ENCODE peak calls at places on chromosome 17, in seven cellular contexts. One of them, this sample, is unnamed.

GRCh38 chr17:27889711-27890251 is 3.4 kb downstream of the LYRM9 start:
- DNase-seq in AG04449: no peak
- DNase-seq in neural progenitor cell: no peak
- DNase-seq in endodermal cell: no peak
- DNase-seq in foreskin fibroblast: no peak
- DNase-seq in pancreas: no peak
- DNase-seq in lower lobe of right lung: no peak
- DNase-seq in this sample: no peak

GRCh38 chr17:38352245-38353083 is 820 bp downstream of the SOCS7 start:
- DNase-seq in AG04449: no peak
- DNase-seq in foreskin fibroblast: peak
- DNase-seq in lower lobe of right lung: peak
- DNase-seq in pancreas: peak
- DNase-seq in neural progenitor cell: peak
- DNase-seq in endodermal cell: peak
- DNase-seq in this sample: peak

GRCh38 chr17:78442648-78443128 is 64.2 kb downstream of the PGS1 start:
- DNase-seq in foreskin fibroblast: no peak
- DNase-seq in AG04449: no peak
- DNase-seq in endodermal cell: peak
- DNase-seq in lower lobe of right lung: peak
- DNase-seq in neural progenitor cell: no peak
- DNase-seq in pancreas: no peak
- DNase-seq in this sample: peak

GRCh38 chr17:18141210-18141803 is 32.8 kb downstream of the MYO15A start:
- DNase-seq in foreskin fibroblast: peak
- DNase-seq in lower lobe of right lung: no peak
- DNase-seq in endodermal cell: no peak
- DNase-seq in neural progenitor cell: peak
- DNase-seq in pancreas: no peak
- DNase-seq in AG04449: no peak
- DNase-seq in this sample: peak

GRCh38 chr17:57956311-57957119 is 1.3 kb upstream of the CUEDC1 start:
- DNase-seq in foreskin fibroblast: no peak
- DNase-seq in pancreas: no peak
- DNase-seq in endodermal cell: peak
- DNase-seq in AG04449: no peak
- DNase-seq in neural progenitor cell: no peak
- DNase-seq in lower lobe of right lung: no peak
- DNase-seq in this sample: no peak

GRCh38 chr17:75927286-75927922 is 13.4 kb downstream of the FBF1 start:
- DNase-seq in AG04449: no peak
- DNase-seq in lower lobe of right lung: peak
- DNase-seq in endodermal cell: peak
- DNase-seq in foreskin fibroblast: peak
- DNase-seq in neural progenitor cell: peak
- DNase-seq in pancreas: no peak
- DNase-seq in this sample: no peak

GRCh38 chr17:71809537-71809936 is 311.3 kb upstream of the SOX9 start:
- DNase-seq in lower lobe of right lung: no peak
- DNase-seq in endodermal cell: no peak
- DNase-seq in pancreas: no peak
- DNase-seq in AG04449: no peak
- DNase-seq in foreskin fibroblast: no peak
- DNase-seq in neural progenitor cell: no peak
- DNase-seq in this sample: no peak

GRCh38 chr17:2347805-2348685 is 10.7 kb downstream of the SGSM2 start:
- DNase-seq in AG04449: peak
- DNase-seq in lower lobe of right lung: peak
- DNase-seq in endodermal cell: peak
- DNase-seq in foreskin fibroblast: peak
- DNase-seq in neural progenitor cell: peak
- DNase-seq in pancreas: no peak
- DNase-seq in this sample: peak

GRCh38 chr17:43399839-43400328 is 1.1 kb downstream of the ARL4D start:
- DNase-seq in lower lobe of right lung: no peak
- DNase-seq in foreskin fibroblast: no peak
- DNase-seq in neural progenitor cell: no peak
- DNase-seq in endodermal cell: peak
- DNase-seq in pancreas: no peak
- DNase-seq in AG04449: no peak
- DNase-seq in this sample: no peak
- TF ChIP-seq CTCF in lower lobe of right lung: no peak
- TF ChIP-seq CTCF in foreskin fibroblast: no peak
- TF ChIP-seq CTCF in neural progenitor cell: no peak
- TF ChIP-seq CTCF in endodermal cell: no peak
- TF ChIP-seq CTCF in pancreas: no peak
- TF ChIP-seq CTCF in AG04449: no peak
- TF ChIP-seq CTCF in this sample: no peak

GRCh38 chr17:50920041-50920410 is 53.9 kb upstream of the TOB1 start:
- DNase-seq in foreskin fibroblast: no peak
- DNase-seq in neural progenitor cell: no peak
- DNase-seq in endodermal cell: no peak
- DNase-seq in lower lobe of right lung: no peak
- DNase-seq in pancreas: no peak
- DNase-seq in AG04449: no peak
- DNase-seq in this sample: no peak
- H3K4me3 ChIP-seq in foreskin fibroblast: no peak
- H3K4me3 ChIP-seq in neural progenitor cell: no peak
- H3K4me3 ChIP-seq in endodermal cell: no peak
- H3K4me3 ChIP-seq in lower lobe of right lung: no peak
- H3K4me3 ChIP-seq in pancreas: no peak
- H3K4me3 ChIP-seq in AG04449: no peak
- H3K4me3 ChIP-seq in this sample: no peak

GRCh38 chr17:79458356-79458755 is 152.5 kb downstream of the RBFOX3 start:
- DNase-seq in neural progenitor cell: no peak
- DNase-seq in endodermal cell: no peak
- DNase-seq in foreskin fibroblast: no peak
- DNase-seq in pancreas: no peak
- DNase-seq in AG04449: no peak
- DNase-seq in lower lobe of right lung: no peak
- DNase-seq in this sample: no peak

GRCh38 chr17:79459846-79460245 is 151.0 kb downstream of the RBFOX3 start:
- DNase-seq in foreskin fibroblast: no peak
- DNase-seq in lower lobe of right lung: no peak
- DNase-seq in pancreas: no peak
- DNase-seq in AG04449: no peak
- DNase-seq in endodermal cell: no peak
- DNase-seq in neural progenitor cell: no peak
- DNase-seq in this sample: no peak

GRCh38 chr17:79457889-79458288 is 153.0 kb downstream of the RBFOX3 start:
- DNase-seq in endodermal cell: no peak
- DNase-seq in foreskin fibroblast: no peak
- DNase-seq in lower lobe of right lung: no peak
- DNase-seq in pancreas: no peak
- DNase-seq in neural progenitor cell: no peak
- DNase-seq in AG04449: no peak
- DNase-seq in this sample: no peak

GRCh38 chr17:79457376-79457775 is 153.5 kb downstream of the RBFOX3 start:
- DNase-seq in AG04449: no peak
- DNase-seq in lower lobe of right lung: no peak
- DNase-seq in pancreas: no peak
- DNase-seq in foreskin fibroblast: no peak
- DNase-seq in endodermal cell: no peak
- DNase-seq in neural progenitor cell: no peak
- DNase-seq in this sample: no peak

GRCh38 chr17:79459003-79459655 is 151.7 kb downstream of the RBFOX3 start:
- DNase-seq in lower lobe of right lung: no peak
- DNase-seq in AG04449: no peak
- DNase-seq in endodermal cell: peak
- DNase-seq in pancreas: no peak
- DNase-seq in foreskin fibroblast: no peak
- DNase-seq in neural progenitor cell: no peak
- DNase-seq in this sample: no peak
- TF ChIP-seq CTCF in lower lobe of right lung: no peak
- TF ChIP-seq CTCF in AG04449: no peak
- TF ChIP-seq CTCF in endodermal cell: peak
- TF ChIP-seq CTCF in pancreas: no peak
- TF ChIP-seq CTCF in foreskin fibroblast: no peak
- TF ChIP-seq CTCF in neural progenitor cell: no peak
- TF ChIP-seq CTCF in this sample: no peak

GRCh38 chr17:50469005-50469605 is 425 bp upstream of the CHAD start:
- DNase-seq in pancreas: no peak
- DNase-seq in AG04449: no peak
- DNase-seq in endodermal cell: peak
- DNase-seq in foreskin fibroblast: peak
- DNase-seq in lower lobe of right lung: no peak
- DNase-seq in neural progenitor cell: peak
- DNase-seq in this sample: no peak
- H3K4me3 ChIP-seq in pancreas: no peak
- H3K4me3 ChIP-seq in AG04449: peak
- H3K4me3 ChIP-seq in endodermal cell: no peak
- H3K4me3 ChIP-seq in foreskin fibroblast: peak
- H3K4me3 ChIP-seq in lower lobe of right lung: peak
- H3K4me3 ChIP-seq in neural progenitor cell: peak
- H3K4me3 ChIP-seq in this sample: peak

GRCh38 chr17:65546579-65546978 is 14.9 kb downstream of the AXIN2 start:
- DNase-seq in foreskin fibroblast: no peak
- DNase-seq in neural progenitor cell: no peak
- DNase-seq in AG04449: no peak
- DNase-seq in endodermal cell: no peak
- DNase-seq in lower lobe of right lung: no peak
- DNase-seq in pancreas: no peak
- DNase-seq in this sample: no peak
- TF ChIP-seq CTCF in foreskin fibroblast: no peak
- TF ChIP-seq CTCF in neural progenitor cell: peak
- TF ChIP-seq CTCF in AG04449: no peak
- TF ChIP-seq CTCF in endodermal cell: peak
- TF ChIP-seq CTCF in lower lobe of right lung: no peak
- TF ChIP-seq CTCF in pancreas: no peak
- TF ChIP-seq CTCF in this sample: no peak

GRCh38 chr17:19510903-19511302 is 22.8 kb upstream of the SLC47A1 start:
- DNase-seq in lower lobe of right lung: no peak
- DNase-seq in foreskin fibroblast: peak
- DNase-seq in pancreas: no peak
- DNase-seq in neural progenitor cell: no peak
- DNase-seq in endodermal cell: no peak
- DNase-seq in AG04449: no peak
- DNase-seq in this sample: no peak

GRCh38 chr17:19502517-19502916 is 31.1 kb upstream of the SLC47A1 start:
- DNase-seq in AG04449: no peak
- DNase-seq in neural progenitor cell: no peak
- DNase-seq in endodermal cell: no peak
- DNase-seq in foreskin fibroblast: no peak
- DNase-seq in lower lobe of right lung: no peak
- DNase-seq in pancreas: no peak
- DNase-seq in this sample: no peak

GRCh38 chr17:19513897-19514488 is 19.7 kb upstream of the SLC47A1 start:
- DNase-seq in AG04449: no peak
- DNase-seq in foreskin fibroblast: peak
- DNase-seq in lower lobe of right lung: peak
- DNase-seq in neural progenitor cell: peak
- DNase-seq in pancreas: peak
- DNase-seq in endodermal cell: peak
- DNase-seq in this sample: peak

GRCh38 chr17:19507673-19508326 is 25.9 kb upstream of the SLC47A1 start:
- DNase-seq in lower lobe of right lung: peak
- DNase-seq in pancreas: peak
- DNase-seq in foreskin fibroblast: peak
- DNase-seq in AG04449: peak
- DNase-seq in neural progenitor cell: peak
- DNase-seq in endodermal cell: peak
- DNase-seq in this sample: peak

DNA sequence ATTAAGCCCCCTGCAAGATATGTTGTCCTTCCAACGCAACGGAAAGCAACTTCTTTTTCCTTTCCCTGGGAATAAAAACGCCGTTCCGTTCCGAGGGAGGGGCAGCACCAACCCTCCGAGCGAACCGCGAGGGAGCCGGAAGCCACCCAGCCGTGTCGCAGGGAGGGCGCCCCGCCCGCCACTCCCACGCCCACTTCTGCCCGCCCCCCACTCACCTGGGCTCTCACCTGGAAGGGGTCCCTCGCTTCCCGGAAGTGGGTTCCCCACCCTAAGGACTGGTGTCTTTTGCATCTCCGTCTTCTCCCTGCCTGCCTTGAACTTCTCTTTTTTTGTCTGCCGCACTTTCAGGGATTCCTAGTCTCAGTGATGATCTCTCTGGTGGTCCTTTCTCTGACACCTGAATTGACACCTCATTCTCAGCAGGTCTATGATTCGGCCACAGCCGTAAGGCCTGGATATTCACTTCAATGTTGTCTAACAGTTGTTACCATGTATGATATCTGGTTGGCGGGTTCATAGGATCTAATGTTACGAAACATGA is 25.3 kb upstream of the SLC47A1 start:
- DNase-seq in endodermal cell: peak
- DNase-seq in AG04449: no peak
- DNase-seq in neural progenitor cell: peak
- DNase-seq in foreskin fibroblast: no peak
- DNase-seq in pancreas: peak
- DNase-seq in lower lobe of right lung: no peak
- DNase-seq in this sample: no peak
- H3K4me3 ChIP-seq in endodermal cell: peak
- H3K4me3 ChIP-seq in AG04449: peak
- H3K4me3 ChIP-seq in neural progenitor cell: peak
- H3K4me3 ChIP-seq in foreskin fibroblast: peak
- H3K4me3 ChIP-seq in pancreas: peak
- H3K4me3 ChIP-seq in lower lobe of right lung: peak
- H3K4me3 ChIP-seq in this sample: peak

GRCh38 chr17:7216242-7217112 is 3.2 kb downstream of the DLG4 start:
- DNase-seq in endodermal cell: no peak
- DNase-seq in neural progenitor cell: no peak
- DNase-seq in lower lobe of right lung: no peak
- DNase-seq in AG04449: no peak
- DNase-seq in pancreas: no peak
- DNase-seq in foreskin fibroblast: no peak
- DNase-seq in this sample: no peak

GRCh38 chr17:7215652-7216139 is 3.9 kb downstream of the DLG4 start:
- DNase-seq in lower lobe of right lung: no peak
- DNase-seq in endodermal cell: peak
- DNase-seq in pancreas: no peak
- DNase-seq in AG04449: no peak
- DNase-seq in neural progenitor cell: peak
- DNase-seq in foreskin fibroblast: peak
- DNase-seq in this sample: no peak

GRCh38 chr17:7214300-7215135 is 5.1 kb downstream of the DLG4 start:
- DNase-seq in AG04449: peak
- DNase-seq in neural progenitor cell: peak
- DNase-seq in pancreas: peak
- DNase-seq in foreskin fibroblast: peak
- DNase-seq in endodermal cell: peak
- DNase-seq in lower lobe of right lung: peak
- DNase-seq in this sample: peak

GRCh38 chr17:7213895-7214299 is 5.7 kb downstream of the DLG4 start:
- DNase-seq in lower lobe of right lung: peak
- DNase-seq in endodermal cell: peak
- DNase-seq in foreskin fibroblast: peak
- DNase-seq in pancreas: peak
- DNase-seq in AG04449: no peak
- DNase-seq in neural progenitor cell: peak
- DNase-seq in this sample: peak

GRCh38 chr17:7215136-7215638 is 4.4 kb downstream of the DLG4 start:
- DNase-seq in foreskin fibroblast: no peak
- DNase-seq in AG04449: no peak
- DNase-seq in neural progenitor cell: no peak
- DNase-seq in endodermal cell: no peak
- DNase-seq in pancreas: no peak
- DNase-seq in lower lobe of right lung: no peak
- DNase-seq in this sample: no peak
- TF ChIP-seq CTCF in foreskin fibroblast: no peak
- TF ChIP-seq CTCF in AG04449: no peak
- TF ChIP-seq CTCF in neural progenitor cell: no peak
- TF ChIP-seq CTCF in endodermal cell: no peak
- TF ChIP-seq CTCF in pancreas: no peak
- TF ChIP-seq CTCF in lower lobe of right lung: no peak
- TF ChIP-seq CTCF in this sample: no peak

This sample was measured in astrocyte of the spinal cord.